ENCODE peak calls at places on chromosomes 3 and 15, in six cellular contexts. E, V, P, G, I and U are unnamed samples.

GRCh38 chr3:52225452-52226228 is at the start of gene TLR9:
- DNase-seq in E (peak), V (no peak), P (peak), G (no peak), I (peak), U (peak)

GRCh38 chr3:45612918-45613602 is 18.5 kb downstream of the LIMD1 start:
- DNase-seq in E (peak), V (peak), P (peak), G (no peak), I (peak), U (no peak)

GRCh38 chr15:89556413-89557262 is 18.6 kb upstream of the TICRR start:
- DNase-seq in E (peak), V (peak), P (no peak), G (peak), I (peak), U (no peak)

GRCh38 chr3:47295322-47295721 is 12.6 kb downstream of the KLHL18 start:
- DNase-seq in E (no peak), V (no peak), P (no peak), G (no peak), I (no peak), U (no peak)

GRCh38 chr3:140438736-140439505 is 238.9 kb upstream of the TRIM42 start:
- DNase-seq in E (no peak), V (no peak), P (no peak), G (no peak), I (no peak), U (peak)

GRCh38 chr3:24264748-24265158 is 229.9 kb downstream of the THRB start:
- DNase-seq in E (peak), V (peak), P (no peak), G (no peak), I (peak), U (no peak)

GRCh38 chr3:126937533-126938432 is 45.1 kb upstream of the PLXNA1 start:
- DNase-seq in E (no peak), V (no peak), P (no peak), G (no peak), I (no peak), U (no peak)

GRCh38 chr3:148790841-148791240 is 36.8 kb upstream of the CPB1 start:
- DNase-seq in E (no peak), V (peak), P (no peak), G (no peak), I (no peak), U (no peak)

GRCh38 chr3:152225176-152225575 is 43.6 kb upstream of the MBNL1 start:
- DNase-seq in E (no peak), V (no peak), P (no peak), G (no peak), I (no peak), U (no peak)

GRCh38 chr3:191141728-191142127 is 57.3 kb upstream of the OSTN start:
- DNase-seq in E (no peak), V (peak), P (no peak), G (no peak), I (no peak), U (no peak)

GRCh38 chr3:52978109-52978754 is 67.6 kb downstream of the SFMBT1 start:
- DNase-seq in E (no peak), V (no peak), P (no peak), G (no peak), I (no peak), U (no peak)

GRCh38 chr3:69318410-69318809 is 67.5 kb downstream of the FRMD4B start:
- DNase-seq in E (no peak), V (no peak), P (no peak), G (no peak), I (no peak), U (no peak)

GRCh38 chr3:3603351-3603750 is 195.9 kb upstream of the LRRN1 start:
- DNase-seq in E (no peak), V (no peak), P (no peak), G (no peak), I (no peak), U (no peak)

GRCh38 chr3:165696496-165696895 is 140.7 kb downstream of the BCHE start:
- DNase-seq in E (no peak), V (no peak), P (peak), G (no peak), I (no peak), U (no peak)

GRCh38 chr3:1179116-1179515 is 86.3 kb downstream of the CNTN6 start:
- DNase-seq in E (no peak), V (no peak), P (no peak), G (no peak), I (no peak), U (no peak)

GRCh38 chr15:31280037-31280830 is 46.4 kb upstream of the KLF13 start:
- DNase-seq in E (no peak), V (no peak), P (no peak), G (no peak), I (no peak), U (peak)

GRCh38 chr15:49664706-49665105 is 43.9 kb downstream of the DTWD1 start:
- DNase-seq in E (no peak), V (no peak), P (no peak), G (no peak), I (no peak), U (no peak)

GRCh38 chr15:92048739-92049138 is 195.2 kb downstream of the SLCO3A1 start:
- DNase-seq in E (no peak), V (peak), P (no peak), G (no peak), I (no peak), U (no peak)

GRCh38 chr3:77281721-77282120 is 241.8 kb downstream of the ROBO2 start:
- DNase-seq in E (no peak), V (no peak), P (no peak), G (no peak), I (no peak), U (no peak)

GRCh38 chr3:142888484-142889262 is at the start of gene PCOLCE2:
- DNase-seq in E (peak), V (no peak), P (peak), G (peak), I (peak), U (peak)

GRCh38 chr15:69321041-69321554 is 22.4 kb downstream of the PAQR5 start:
- DNase-seq in E (no peak), V (no peak), P (no peak), G (no peak), I (no peak), U (no peak)

GRCh38 chr3:179179979-179180758 is 32.0 kb downstream of the PIK3CA start:
- DNase-seq in E (peak), V (peak), P (peak), G (no peak), I (peak), U (no peak)

GRCh38 chr3:51836606-51837005 is 24.8 kb upstream of the IQCF2 start:
- DNase-seq in E (no peak), V (no peak), P (no peak), G (no peak), I (no peak), U (peak)

GRCh38 chr15:66249623-66250174 is 3.9 kb downstream of the MEGF11 start:
- DNase-seq in E (no peak), V (no peak), P (no peak), G (no peak), I (no peak), U (no peak)

GRCh38 chr3:4376499-4376898 is 73.3 kb downstream of the SETMAR start:
- DNase-seq in E (no peak), V (peak), P (no peak), G (no peak), I (no peak), U (no peak)

GRCh38 chr15:44028349-44028748 is 166.7 kb downstream of the FRMD5 start:
- DNase-seq in E (no peak), V (peak), P (no peak), G (no peak), I (no peak), U (no peak)

GRCh38 chr15:42090375-42090774 is 4.0 kb downstream of the PLA2G4D start:
- DNase-seq in E (no peak), V (no peak), P (no peak), G (no peak), I (no peak), U (no peak)

GRCh38 chr15:38217788-38218609 is 34.6 kb upstream of the SPRED1 start:
- DNase-seq in E (no peak), V (peak), P (no peak), G (no peak), I (no peak), U (no peak)

GRCh38 chr3:147422934-147423599 is 13.9 kb downstream of the ZIC1 start:
- DNase-seq in E (peak), V (no peak), P (no peak), G (no peak), I (peak), U (no peak)

GRCh38 chr3:183502782-183503181 is 52.7 kb downstream of the KLHL6 start:
- DNase-seq in E (no peak), V (peak), P (no peak), G (no peak), I (no peak), U (no peak)

GRCh38 chr3:4398120-4398740 is 68.8 kb downstream of the SUMF1 start:
- DNase-seq in E (no peak), V (peak), P (no peak), G (no peak), I (no peak), U (no peak)

GRCh38 chr3:4656059-4656458 is 162.9 kb downstream of the ITPR1 start:
- DNase-seq in E (no peak), V (peak), P (no peak), G (peak), I (peak), U (no peak)

GRCh38 chr3:124768812-124769211 is 38.6 kb downstream of the UMPS start:
- DNase-seq in E (peak), V (no peak), P (no peak), G (no peak), I (peak), U (no peak)

GRCh38 chr15:31025996-31026395 is 34.6 kb upstream of the MTMR10 start:
- DNase-seq in E (no peak), V (no peak), P (no peak), G (no peak), I (no peak), U (no peak)

GRCh38 chr3:50401973-50402372 is 42.7 kb upstream of the TMEM115 start:
- DNase-seq in E (no peak), V (no peak), P (no peak), G (no peak), I (no peak), U (no peak)

GRCh38 chr15:90836296-90836871 is 32.0 kb upstream of the FURIN start:
- DNase-seq in E (no peak), V (peak), P (no peak), G (no peak), I (no peak), U (no peak)

GRCh38 chr3:48398701-48399386 is 26.8 kb downstream of the FBXW12 start:
- DNase-seq in E (no peak), V (no peak), P (no peak), G (peak), I (no peak), U (no peak)

GRCh38 chr15:74132681-74133070 is 2.3 kb downstream of the ISLR2 start:
- DNase-seq in E (no peak), V (peak), P (peak), G (no peak), I (no peak), U (no peak)

GRCh38 chr3:15601399-15602145 is at the start of the genes BTD and HACL1:
- DNase-seq in E (peak), V (peak), P (peak), G (peak), I (peak), U (peak)
- TF ChIP-seq CTCF in E (peak), V (peak), P (peak), G (no peak), I (no peak), U (peak)

GRCh38 chr3:102605146-102605545 is 170.3 kb downstream of the ZPLD1 start:
- DNase-seq in E (no peak), V (no peak), P (no peak), G (no peak), I (no peak), U (no peak)
- TF ChIP-seq CTCF in E (no peak), V (no peak), P (no peak), G (no peak), I (no peak), U (no peak)

GRCh38 chr15:77617507-77618285 is 15.0 kb downstream of the LINGO1 start:
- DNase-seq in E (no peak), V (no peak), P (no peak), G (no peak), I (peak), U (no peak)
- TF ChIP-seq CTCF in E (peak), V (peak), P (peak), G (no peak), I (peak), U (peak)

DNA sequence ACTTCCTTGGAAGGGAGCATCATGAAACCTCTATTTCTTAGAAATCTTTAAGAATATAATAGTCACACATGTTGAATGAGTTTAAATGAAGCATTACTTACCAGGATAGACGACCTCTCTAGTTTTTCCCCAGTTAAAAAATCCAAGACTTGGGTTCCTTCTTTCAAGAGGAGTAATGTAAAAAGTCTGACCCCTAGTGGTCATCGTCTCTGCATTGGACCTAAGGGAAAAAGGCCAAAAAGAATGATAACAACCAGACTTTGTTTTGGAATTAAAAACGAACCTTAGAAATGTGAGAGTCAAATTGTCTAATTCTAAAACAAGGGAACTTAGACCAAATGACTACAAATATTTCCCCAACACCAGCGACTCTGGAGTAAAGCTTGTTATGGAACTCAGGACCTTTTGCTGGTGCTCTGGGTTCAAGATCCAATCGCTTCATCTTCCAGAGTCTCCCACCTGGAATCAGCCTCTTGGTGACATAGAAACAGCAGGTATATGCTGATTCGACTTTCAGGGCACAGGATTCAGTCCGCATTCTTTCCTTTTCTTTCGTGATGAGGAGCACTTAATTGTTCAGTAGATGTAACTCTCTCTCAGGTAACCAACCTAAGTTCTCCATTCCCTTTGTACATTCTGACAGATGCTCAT is 214.8 kb upstream of the TPRG1 start:
- DNase-seq in E (no peak), V (peak), P (no peak), G (no peak), I (peak), U (no peak)
- TF ChIP-seq CTCF in E (peak), V (peak), P (peak), G (peak), I (peak), U (peak)

DNA sequence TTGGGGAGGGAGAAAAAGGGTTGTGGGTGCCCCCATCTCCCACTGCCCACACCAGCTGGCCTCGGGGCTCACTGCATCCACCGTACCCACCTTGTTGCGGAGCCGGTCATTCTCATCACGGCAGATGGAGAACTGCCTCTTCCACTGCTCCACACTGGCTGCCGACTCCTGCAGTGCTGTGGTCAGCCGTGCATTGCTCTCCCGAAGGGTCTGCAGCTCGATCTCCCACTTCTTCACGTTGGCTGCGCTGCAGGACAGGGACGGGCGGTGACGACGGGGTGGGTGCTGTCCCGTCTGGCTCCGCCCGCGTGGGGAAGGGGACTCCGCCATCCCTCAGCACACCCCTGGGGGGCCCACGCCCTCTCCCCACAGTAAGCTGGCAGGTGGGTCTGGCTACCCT is 45.1 kb downstream of the WHAMM start:
- DNase-seq in E (no peak), V (no peak), P (no peak), G (no peak), I (no peak), U (peak)
- TF ChIP-seq CTCF in E (no peak), V (no peak), P (no peak), G (no peak), I (no peak), U (no peak)

DNA sequence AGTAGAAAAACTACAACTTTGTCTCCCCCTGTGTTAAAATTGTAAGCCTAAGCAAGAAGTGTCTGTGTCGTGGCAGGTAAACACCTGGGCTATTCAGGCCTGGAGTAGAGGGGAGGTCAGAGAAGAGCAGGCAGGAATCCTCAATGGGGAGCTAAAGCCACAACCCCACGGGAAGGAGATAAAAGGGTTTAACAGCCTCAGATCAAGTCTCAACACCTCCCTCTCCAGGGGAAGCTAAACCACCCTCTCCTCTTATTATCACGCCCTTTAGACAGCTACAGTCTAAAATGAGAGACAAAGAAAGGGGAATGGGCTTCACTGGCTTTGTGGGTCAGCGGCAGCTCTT is 11.6 kb downstream of the ETV5 start:
- DNase-seq in E (no peak), V (no peak), P (no peak), G (no peak), I (no peak), U (no peak)
- TF ChIP-seq CTCF in E (no peak), V (no peak), P (no peak), G (no peak), I (no peak), U (no peak)

DNA sequence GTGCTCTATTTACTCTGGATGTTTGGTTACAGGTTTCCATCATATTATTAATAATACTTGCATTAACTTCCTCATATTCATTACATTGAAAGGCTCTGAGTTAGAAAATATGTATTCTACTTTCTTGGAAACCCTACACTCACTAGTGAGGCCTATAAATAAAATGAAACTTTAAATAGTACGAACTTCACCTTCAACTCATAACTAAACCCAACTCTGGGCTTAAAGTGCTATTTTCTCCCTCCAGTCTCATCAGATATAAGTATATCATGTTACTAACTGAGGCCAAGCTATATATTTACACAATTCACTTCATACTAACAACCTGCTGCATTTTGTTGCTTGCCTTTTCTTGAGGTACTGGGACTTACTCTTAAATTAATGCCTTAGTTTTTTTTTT is 306.7 kb downstream of the TIGIT start:
- DNase-seq in E (no peak), V (no peak), P (no peak), G (no peak), I (no peak), U (no peak)
- TF ChIP-seq CTCF in E (no peak), V (no peak), P (no peak), G (no peak), I (no peak), U (no peak)